ENCODE peak calls at places on chromosomes 13 and 19, in nine cellular contexts. G, T, Z, N, A, B, C, E and F are unnamed samples.

GRCh38 chr13:33744589-33745369 is 73.2 kb upstream of the RFC3 start:
- DNase-seq in E (peak; percentile 72), A (no peak), C (no peak), T (no peak), Z (no peak), N (no peak), B (no peak), G (no peak), F (peak; percentile 18)

GRCh38 chr13:50866817-50867640 is 23.5 kb upstream of the DLEU7 start:
- DNase-seq in T (no peak), N (no peak), B (no peak), E (no peak), A (no peak), C (no peak), Z (no peak), G (no peak), F (no peak)

GRCh38 chr13:41136396-41137031 is 3.9 kb upstream of the KBTBD6 start:
- DNase-seq in E (no peak), N (no peak), B (no peak), T (no peak), G (no peak), A (no peak), C (no peak), Z (no peak), F (no peak)

GRCh38 chr13:51806571-51806970 is 2.6 kb upstream of the DHRS12 start:
- DNase-seq in Z (peak; percentile 44), G (no peak), C (peak; percentile 28), A (no peak), B (no peak), N (peak; percentile 35), E (no peak), T (no peak), F (peak; percentile 28)

GRCh38 chr19:32691291-32691951 is at the start of gene NUDT19:
- DNase-seq in G (peak; percentile 73), Z (peak; percentile 73), E (peak; percentile 78), B (peak; percentile 61), A (peak; percentile 47), T (peak; percentile 58), N (peak; percentile 70), C (peak; percentile 79), F (peak; percentile 78)

GRCh38 chr19:58274771-58275199 is 4.0 kb upstream of the ZNF8 start:
- DNase-seq in B (no peak), Z (peak; percentile 59), A (no peak), G (no peak), C (no peak), N (peak; percentile 11), E (no peak), T (no peak), F (no peak)

GRCh38 chr19:29084266-29084665 is 128.7 kb downstream of the UQCRFS1 start:
- DNase-seq in A (no peak), T (peak; percentile 63), N (no peak), C (no peak), G (no peak), E (no peak), B (no peak), Z (peak; percentile 31), F (peak; percentile 8)

GRCh38 chr13:50149932-50150331 is 134.7 kb downstream of the KCNRG start:
- DNase-seq in T (no peak), N (no peak), A (no peak), B (no peak), G (no peak), Z (no peak), E (peak; percentile 41), C (no peak), F (no peak)

GRCh38 chr13:113975416-113975815 is 1.5 kb upstream of the C13orf46 start:
- DNase-seq in B (no peak), C (no peak), A (no peak), T (peak; percentile 5), N (no peak), E (no peak), G (no peak), Z (no peak), F (no peak)

GRCh38 chr19:7421941-7422744 is 66.7 kb downstream of the PEX11G start:
- DNase-seq in T (no peak), E (no peak), Z (no peak), G (no peak), N (no peak), B (no peak), A (no peak), C (no peak), F (no peak)

GRCh38 chr19:39937094-39937493 is 2.7 kb upstream of the FCGBP start:
- DNase-seq in T (no peak), N (no peak), Z (no peak), E (no peak), C (no peak), B (no peak), G (no peak), A (no peak), F (no peak)

GRCh38 chr13:35961461-35962220 is 169.5 kb downstream of the DCLK1 start:
- DNase-seq in A (no peak), Z (peak; percentile 23), C (no peak), T (no peak), B (no peak), E (no peak), N (no peak), G (no peak), F (no peak)

GRCh38 chr19:45653634-45654033 is 14.4 kb upstream of the GIPR start:
- DNase-seq in C (no peak), N (no peak), G (no peak), B (no peak), E (no peak), A (no peak), T (no peak), Z (peak; percentile 16), F (no peak)

GRCh38 chr13:76790519-76791289 is 95.5 kb downstream of the KCTD12 start:
- DNase-seq in C (no peak), Z (no peak), N (no peak), E (no peak), A (no peak), T (no peak), G (no peak), B (no peak), F (no peak)

GRCh38 chr19:7471696-7472620 is 16.9 kb downstream of the PEX11G start:
- DNase-seq in B (no peak), A (no peak), G (no peak), C (no peak), Z (no peak), T (no peak), E (no peak), N (no peak), F (no peak)

GRCh38 chr19:40392894-40393517 is 3.0 kb upstream of the HIPK4 start:
- DNase-seq in A (no peak), N (no peak), Z (no peak), T (no peak), B (no peak), C (no peak), G (no peak), E (no peak), F (no peak)